ENCODE peak calls at places on chromosomes 16 and 17, in seven cellular contexts. F, Z, D, R, P, Y and E are unnamed samples.

GRCh38 chr16:29915590-29916247 is 10.3 kb downstream of the KCTD13 start:
- DNase-seq in F (no peak), Z (peak; percentile 31), D (peak; percentile 37), R (no peak), P (no peak), Y (no peak), E (no peak)

GRCh38 chr17:3532859-3533142 is 24.8 kb downstream of the TRPV3 start:
- DNase-seq in F (no peak), Z (no peak), D (no peak), R (no peak), P (no peak), Y (no peak), E (no peak)

GRCh38 chr17:39231091-39231561 is 5.4 kb upstream of the STAC2 start:
- DNase-seq in F (no peak), Z (no peak), D (no peak), R (no peak), P (no peak), Y (no peak), E (no peak)

GRCh38 chr17:34572483-34572882 is 6.9 kb upstream of the TMEM132E start:
- DNase-seq in F (no peak), Z (no peak), D (no peak), R (no peak), P (no peak), Y (no peak), E (no peak)

GRCh38 chr17:42953669-42954068 is 10.6 kb downstream of the AARSD1 start:
- DNase-seq in F (no peak), Z (no peak), D (no peak), R (no peak), P (no peak), Y (no peak), E (no peak)

GRCh38 chr16:31513126-31513525 is 4.9 kb upstream of the RUSF1 start:
- DNase-seq in F (no peak), Z (peak; percentile 49), D (peak; percentile 18), R (peak; percentile 72), P (no peak), Y (no peak), E (peak; percentile 33)

GRCh38 chr16:71626018-71626857 is at the start of gene MARVELD3:
- DNase-seq in F (peak; percentile 21), Z (no peak), D (no peak), R (peak; percentile 67), P (no peak), Y (no peak), E (peak; percentile 91)

GRCh38 chr16:6081320-6081976 is 983.9 kb upstream of the EEF2KMT start:
- DNase-seq in F (peak; percentile 5), Z (no peak), D (peak; percentile 27), R (peak; percentile 1), P (no peak), Y (peak; percentile 22), E (peak; percentile 8)

GRCh38 chr16:23748630-23749029 is 6.2 kb upstream of the CHP2 start:
- DNase-seq in F (no peak), Z (no peak), D (no peak), R (no peak), P (no peak), Y (no peak), E (no peak)

GRCh38 chr17:68944435-68945035 is 10.7 kb downstream of the ABCA8 start:
- DNase-seq in F (no peak), Z (no peak), D (no peak), R (no peak), P (no peak), Y (no peak), E (no peak)

GRCh38 chr17:82031303-82031884 is at the start of gene RAC3:
- DNase-seq in F (peak; percentile 68), Z (no peak), D (no peak), R (no peak), P (no peak), Y (no peak), E (no peak)

GRCh38 chr16:16798504-16798903 is 419.6 kb downstream of the NPIPA7 start:
- DNase-seq in F (no peak), Z (no peak), D (no peak), R (no peak), P (no peak), Y (no peak), E (no peak)

GRCh38 chr16:17921357-17921978 is 415.1 kb downstream of the NPIPA8 start:
- DNase-seq in F (peak; percentile 56), Z (no peak), D (peak; percentile 14), R (peak; percentile 10), P (no peak), Y (peak; percentile 0), E (no peak)

GRCh38 chr17:81137248-81137647 is 28.1 kb upstream of the PVALEF start:
- DNase-seq in F (no peak), Z (no peak), D (no peak), R (no peak), P (no peak), Y (no peak), E (no peak)

GRCh38 chr17:42277342-42277712 is 1.1 kb upstream of the STAT5B start:
- DNase-seq in F (no peak), Z (no peak), D (no peak), R (no peak), P (no peak), Y (no peak), E (no peak)

GRCh38 chr16:14289692-14290340 is 218.7 kb downstream of the MRTFB start:
- DNase-seq in F (no peak), Z (no peak), D (peak; percentile 79), R (peak; percentile 20), P (no peak), Y (no peak), E (peak; percentile 32)

GRCh38 chr16:28110479-28110878 is 47.0 kb upstream of the GSG1L start:
- DNase-seq in F (no peak), Z (no peak), D (no peak), R (no peak), P (no peak), Y (no peak), E (no peak)

GRCh38 chr16:84562174-84562815 is 55.6 kb downstream of the COTL1 start:
- DNase-seq in F (no peak), Z (no peak), D (no peak), R (no peak), P (no peak), Y (no peak), E (no peak)

GRCh38 chr16:2085669-2086068 is 37.9 kb downstream of the TSC2 start:
- DNase-seq in F (no peak), Z (no peak), D (peak; percentile 41), R (no peak), P (no peak), Y (no peak), E (no peak)

GRCh38 chr16:30186444-30186781 is 3.0 kb downstream of the CORO1A start:
- DNase-seq in F (no peak), Z (no peak), D (no peak), R (no peak), P (no peak), Y (no peak), E (no peak)

GRCh38 chr17:68695659-68696058 is 94.5 kb upstream of the FAM20A start:
- DNase-seq in F (no peak), Z (no peak), D (no peak), R (no peak), P (no peak), Y (no peak), E (no peak)

GRCh38 chr17:47288531-47289116 is 35.0 kb downstream of the ITGB3 start:
- DNase-seq in F (no peak), Z (no peak), D (peak; percentile 22), R (peak; percentile 18), P (no peak), Y (no peak), E (no peak)

GRCh38 chr16:48126801-48127644 is 28.8 kb downstream of the ABCC12 start:
- DNase-seq in F (no peak), Z (peak; percentile 98), D (peak; percentile 97), R (peak; percentile 92), P (no peak), Y (no peak), E (peak; percentile 64)

GRCh38 chr16:70476272-70477020 is 22.1 kb downstream of the FCSK start:
- DNase-seq in F (peak; percentile 99), Z (peak; percentile 23), D (no peak), R (peak; percentile 62), P (no peak), Y (no peak), E (peak; percentile 92)

GRCh38 chr16:82990155-82990554 is 363.4 kb downstream of the CDH13 start:
- DNase-seq in F (no peak), Z (peak; percentile 18), D (no peak), R (peak; percentile 48), P (no peak), Y (no peak), E (no peak)

GRCh38 chr17:55238931-55239297 is 25.8 kb upstream of the HLF start:
- DNase-seq in F (no peak), Z (no peak), D (no peak), R (no peak), P (no peak), Y (no peak), E (peak; percentile 16)

GRCh38 chr17:31571124-31571892 is 179.8 kb downstream of the RAB11FIP4 start:
- DNase-seq in F (no peak), Z (no peak), D (peak; percentile 24), R (no peak), P (peak; percentile 81), Y (no peak), E (peak; percentile 67)

GRCh38 chr17:77371888-77372443 is 231.2 kb downstream of the SEC14L1 start:
- DNase-seq in F (no peak), Z (no peak), D (no peak), R (no peak), P (no peak), Y (no peak), E (no peak)

GRCh38 chr17:410674-411401 is 58.2 kb upstream of the RPH3AL start:
- DNase-seq in F (no peak), Z (no peak), D (peak; percentile 42), R (no peak), P (no peak), Y (no peak), E (no peak)

GRCh38 chr17:901964-902363 is 77.6 kb downstream of the NXN start:
- DNase-seq in F (no peak), Z (no peak), D (no peak), R (no peak), P (no peak), Y (no peak), E (no peak)

GRCh38 chr17:75455896-75456416 is 479 bp upstream of the TMEM94 start:
- DNase-seq in F (no peak), Z (peak; percentile 7), D (no peak), R (no peak), P (no peak), Y (no peak), E (no peak)

GRCh38 chr17:21419299-21420239 is 43.4 kb downstream of the KCNJ12 start:
- DNase-seq in F (no peak), Z (no peak), D (no peak), R (no peak), P (no peak), Y (no peak), E (no peak)

GRCh38 chr16:84928679-84929420 is 82.5 kb downstream of the ZDHHC7 start:
- DNase-seq in F (no peak), Z (no peak), D (no peak), R (no peak), P (peak; percentile 69), Y (no peak), E (peak; percentile 58)

GRCh38 chr17:37802712-37803416 is 58.0 kb upstream of the HNF1B start:
- DNase-seq in F (no peak), Z (peak; percentile 44), D (no peak), R (no peak), P (peak; percentile 36), Y (no peak), E (no peak)